ENCODE peak calls at places on chromosomes 16 and 17, in nine cellular contexts. D, J, G, L, X, P, R, T and A are unnamed samples.
A peak's percentile ranks its signal among the peaks of the same experiment; 100 is the strongest.

GRCh38 chr17:61407211-61407911 is 7.7 kb downstream of the TBX2 start:
- DNase-seq in G (no peak), T (no peak), L (no peak), P (no peak), J (no peak), X (no peak), R (no peak), D (no peak), A (no peak)

GRCh38 chr17:34645636-34646035 is 66.3 kb downstream of the TMEM132E start:
- DNase-seq in R (no peak), P (peak; percentile 95), J (no peak), L (no peak), G (no peak), T (no peak), D (no peak), X (no peak), A (no peak)

GRCh38 chr17:45236002-45236606 is 14.4 kb downstream of the FMNL1 start:
- DNase-seq in T (no peak), L (no peak), X (no peak), D (no peak), G (no peak), J (no peak), R (no peak), P (no peak), A (no peak)

GRCh38 chr16:50388491-50388890 is 19.7 kb upstream of the BRD7 start:
- DNase-seq in P (no peak), L (no peak), T (no peak), R (no peak), D (no peak), J (no peak), X (no peak), G (no peak), A (no peak)

GRCh38 chr17:82592289-82592683 is 56.0 kb downstream of the WDR45B start:
- DNase-seq in D (no peak), P (no peak), G (no peak), T (no peak), X (no peak), J (no peak), R (no peak), L (peak; percentile 29), A (no peak)

GRCh38 chr16:88732961-88733294 is 26.6 kb downstream of the CTU2 start:
- DNase-seq in R (no peak), P (no peak), D (no peak), G (no peak), J (no peak), L (no peak), T (no peak), X (no peak), A (no peak)

GRCh38 chr16:79401782-79402181 is 198.8 kb downstream of the MAF start:
- DNase-seq in J (no peak), L (no peak), X (no peak), G (no peak), D (no peak), T (no peak), R (no peak), P (no peak), A (no peak)

GRCh38 chr16:88331989-88332920 is 50.5 kb upstream of the ZNF469 start:
- DNase-seq in P (no peak), R (peak; percentile 81), X (no peak), T (peak; percentile 100), J (peak; percentile 91), L (peak; percentile 99), D (no peak), G (no peak), A (no peak)